ENCODE peak calls at places on chromosomes 1 and 21, in five cellular contexts. P is GM23248, K is HCT116, Z is MM.1S, I is PC-3. T is an unnamed sample.

GRCh38 chr1:158076461-158076860 is 83.0 kb downstream of the KIRREL1 start:
- DNase-seq in K (no peak), P (no peak), Z (no peak), I (no peak), T (no peak)

GRCh38 chr21:29209696-29210095 is 79.3 kb downstream of the MAP3K7CL start:
- DNase-seq in Z (no peak), I (no peak), P (peak; percentile 66), K (no peak), T (no peak)

GRCh38 chr21:30684506-30684905 is 34.1 kb downstream of the KRTAP21-3 start:
- DNase-seq in P (no peak), I (peak; percentile 22), K (no peak), Z (no peak), T (no peak)

GRCh38 chr1:231724876-231725647 is 98.5 kb downstream of the DISC1 start:
- DNase-seq in I (peak; percentile 84), K (peak; percentile 76), Z (peak; percentile 58), P (peak; percentile 59), T (peak; percentile 66)

GRCh38 chr1:202131956-202132821 is 9.5 kb downstream of the GPR37L1 start:
- DNase-seq in P (no peak), Z (peak; percentile 4), K (no peak), I (no peak), T (no peak)

GRCh38 chr1:183932412-183932811 is 105.1 kb downstream of the COLGALT2 start:
- DNase-seq in K (no peak), I (no peak), Z (no peak), P (peak; percentile 93), T (no peak)

GRCh38 chr1:153786038-153786790 is 11.0 kb downstream of the SLC27A3 start:
- DNase-seq in I (no peak), P (no peak), K (no peak), Z (no peak), T (no peak)

GRCh38 chr1:182789138-182790076 is at the start of gene NPL:
- DNase-seq in K (no peak), I (peak; percentile 25), Z (peak; percentile 89), P (peak; percentile 92), T (peak; percentile 86)

GRCh38 chr1:112358798-112359408 is 37.1 kb upstream of the CTTNBP2NL start:
- DNase-seq in I (peak; percentile 45), K (peak; percentile 44), Z (peak; percentile 16), P (peak; percentile 78), T (peak; percentile 65)

GRCh38 chr1:119097380-119097779 is 43.1 kb downstream of the WARS2 start:
- DNase-seq in Z (no peak), P (peak; percentile 51), K (no peak), I (peak; percentile 4), T (no peak)

GRCh38 chr1:204716687-204717086 is 31.1 kb upstream of the LRRN2 start:
- DNase-seq in P (no peak), K (no peak), Z (no peak), I (no peak), T (no peak)
- TF ChIP-seq EZH2phosphoT487 in P (no peak), K (no peak), Z (no peak), I (no peak), T (no peak)

DNA sequence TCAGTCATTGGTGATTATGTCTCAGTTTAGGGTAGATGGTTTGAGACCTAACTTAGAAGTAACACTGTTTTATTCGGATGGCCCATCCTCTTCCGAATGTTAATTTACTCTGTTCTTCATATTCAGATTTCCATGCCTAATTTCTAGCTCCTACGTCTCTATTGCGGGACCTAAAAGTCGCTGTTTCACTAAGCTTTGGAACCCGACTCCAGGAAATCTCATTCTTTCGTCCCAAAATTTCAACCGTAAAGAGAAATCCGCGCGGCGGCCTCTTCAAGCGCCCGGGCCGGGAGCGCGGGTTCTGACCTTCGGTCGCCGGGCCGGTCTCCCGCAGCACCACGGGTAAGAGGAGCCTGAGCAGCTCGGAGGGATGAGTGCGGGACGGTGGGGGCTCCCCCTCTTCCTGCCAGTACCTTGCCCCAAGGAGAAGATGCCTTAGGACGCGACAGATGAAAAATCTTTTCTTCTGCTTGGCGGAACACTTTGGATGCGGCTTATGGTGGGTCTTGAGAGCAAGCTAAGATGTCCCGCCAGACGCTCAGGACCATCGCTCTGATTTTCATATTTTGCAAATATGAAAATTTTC is 128.7 kb downstream of the PPIAL4G start:
- DNase-seq in P (no peak), K (no peak), Z (no peak), I (no peak), T (peak; percentile 43)
- TF ChIP-seq EZH2 in P (no peak), K (no peak), Z (no peak), I (no peak), T (peak; percentile 82)

DNA sequence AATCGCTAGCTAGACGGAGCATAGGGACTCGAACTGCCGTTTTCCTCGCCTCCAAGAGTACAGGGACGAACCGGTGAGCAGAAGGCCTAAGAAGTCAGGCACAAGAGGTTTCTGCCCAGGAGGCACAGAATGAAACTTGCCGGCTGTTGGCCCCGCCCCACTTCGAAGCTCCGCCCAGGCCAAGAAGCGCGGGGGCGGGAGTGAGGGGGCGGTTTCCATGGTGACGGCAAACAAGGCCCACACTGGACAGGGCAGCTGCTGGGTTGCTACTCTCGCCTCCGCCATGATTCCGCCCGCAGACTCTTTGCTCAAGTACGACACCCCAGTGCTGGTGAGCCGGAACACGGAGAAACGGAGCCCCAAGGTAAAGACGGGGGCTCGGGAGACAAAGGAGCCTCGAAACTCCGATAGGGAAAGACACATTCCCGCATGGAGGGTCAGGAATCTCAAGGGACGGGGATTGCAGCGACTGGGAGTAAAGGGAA is at the start of gene DNALI1:
- DNase-seq in Z (peak; percentile 31), P (peak; percentile 80), K (no peak), I (peak; percentile 34), T (peak; percentile 96)
- H3K9ac ChIP-seq in Z (no peak within 1 kb of the TSS), P (peak within 1 kb of the TSS; percentile 43), K (no peak within 1 kb of the TSS), I (no peak within 1 kb of the TSS), T (peak within 1 kb of the TSS; percentile 51)

DNA sequence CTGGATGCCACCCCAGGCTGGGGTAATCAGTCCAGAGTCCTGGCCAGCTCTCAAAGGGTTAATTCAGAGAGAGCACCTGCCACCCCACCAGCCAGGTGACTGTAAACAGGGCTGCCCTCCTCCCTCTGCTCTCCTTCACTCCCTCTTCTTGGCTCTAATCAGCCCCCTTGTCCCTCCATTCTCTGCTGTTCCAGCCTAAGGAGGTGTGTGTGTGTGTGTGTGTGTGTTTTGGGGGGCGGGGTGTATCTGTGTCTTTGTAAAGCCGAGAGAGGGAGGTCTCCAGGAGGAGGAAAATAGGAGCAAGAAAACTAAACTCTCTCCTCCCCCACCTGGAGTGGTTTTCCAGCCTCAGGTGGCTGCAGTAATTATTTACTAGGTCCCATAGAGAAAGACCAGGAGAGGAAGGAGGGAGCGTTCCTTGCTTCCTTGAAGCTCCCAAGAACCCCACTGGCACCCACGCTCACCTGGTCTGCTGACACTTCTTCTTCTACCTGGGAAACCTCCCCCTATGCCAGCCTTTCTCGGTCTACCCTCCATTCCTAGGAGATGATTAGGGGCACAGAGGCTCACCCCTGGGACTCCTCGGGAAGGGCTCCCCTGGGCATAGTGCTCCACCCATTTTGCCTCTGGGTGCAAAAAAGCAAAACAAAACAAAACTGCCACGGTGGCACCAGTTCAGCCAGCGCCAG is 12.8 kb downstream of the TRIM46 start:
- DNase-seq in P (no peak), Z (peak; percentile 5), I (no peak), K (no peak), T (no peak)
- TF ChIP-seq EZH2phosphoT487 in P (no peak), Z (no peak), I (no peak), K (no peak), T (no peak)

GRCh38 chr1:20551161-20551560 is 1.2 kb upstream of the FAM43B start:
- DNase-seq in I (no peak), P (no peak), Z (no peak), K (no peak), T (no peak)

GRCh38 chr1:20552728-20553571 is 577 bp downstream of the FAM43B start:
- DNase-seq in P (peak; percentile 60), K (no peak), Z (no peak), I (peak; percentile 9), T (peak; percentile 85)

GRCh38 chr1:20555025-20555757 is 2.8 kb downstream of the FAM43B start:
- DNase-seq in P (peak; percentile 70), K (no peak), Z (no peak), I (peak; percentile 26), T (no peak)

GRCh38 chr1:20555758-20556120 is 3.4 kb downstream of the FAM43B start:
- DNase-seq in P (no peak), I (no peak), Z (no peak), K (no peak), T (no peak)

DNA sequence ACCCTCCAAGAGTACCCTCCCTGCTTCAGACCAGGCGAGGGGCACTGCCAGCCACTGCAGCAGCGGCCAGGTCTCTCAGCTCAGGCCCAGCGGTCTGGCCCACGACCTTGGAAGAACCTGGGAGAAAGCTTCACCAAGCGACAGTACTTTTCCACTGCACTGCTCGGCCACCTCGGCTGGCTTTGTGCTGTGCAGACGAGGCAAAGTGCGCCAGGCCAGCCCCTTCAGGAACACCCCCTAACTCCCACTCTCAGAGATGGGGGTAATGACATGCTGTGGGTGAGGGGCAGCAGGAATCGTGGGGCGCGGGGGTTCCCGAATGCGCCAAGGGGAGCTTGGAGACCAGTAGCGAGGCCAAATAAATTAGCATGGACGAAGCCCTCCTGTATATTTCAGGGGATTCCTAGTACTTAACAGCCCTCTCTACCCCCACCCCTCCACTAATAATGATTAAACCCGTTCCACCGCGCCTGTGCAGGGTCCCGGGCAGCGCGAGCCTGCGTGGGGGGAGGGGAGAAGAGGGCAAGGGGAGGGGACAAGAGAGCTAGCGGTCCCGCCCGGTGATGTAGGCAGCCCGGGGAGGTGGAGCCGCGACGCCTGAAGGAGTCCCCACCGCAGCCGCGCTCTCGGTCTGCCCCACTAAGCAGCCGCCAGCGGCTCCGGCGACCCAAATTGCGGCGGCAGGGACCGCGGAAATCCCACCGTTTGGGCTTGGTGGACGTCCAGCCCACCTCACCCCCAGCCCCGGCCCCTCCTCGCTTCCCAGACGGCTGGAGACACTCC is at the start of gene FAM43B:
- DNase-seq in Z (no peak), K (no peak), I (no peak), P (peak; percentile 61), T (peak; percentile 86)
- TF ChIP-seq EZH2 in Z (no peak), K (no peak), I (no peak), P (peak; percentile 24), T (no peak)

GRCh38 chr1:192539450-192540132 is 36.0 kb upstream of the RGS1 start:
- DNase-seq in Z (no peak), P (peak; percentile 96), I (peak; percentile 88), K (peak; percentile 61), T (peak; percentile 63)
- H3K9ac ChIP-seq in Z (peak overlapping the region; percentile 85), P (peak overlapping the region; percentile 82), I (no peak overlapping the region), K (no peak overlapping the region), T (no peak overlapping the region)

GRCh38 chr1:37478890-37479254 is 4.5 kb downstream of the ZC3H12A start:
- DNase-seq in Z (no peak), I (peak; percentile 46), P (no peak), K (no peak), T (no peak)
- TF ChIP-seq EZH2phosphoT487 in Z (no peak), I (no peak), P (no peak), K (no peak), T (no peak)

T was measured in neural progenitor cell.